ENCODE peak calls at places on chromosomes 4 and X, in nine cellular contexts. W is HCT116, N is activated B cell treated with CpG ODN at 0.5 μM for 24 hours, S is Caco-2, X is endothelial cell, L is K562, K is cardiac fibroblast, H is HL-60, F is BE2C. Q is an unnamed sample.

GRCh38 chrX:119885554-119886428 is 9.9 kb upstream of the AKAP14 start:
- DNase-seq in K (peak; percentile 35), X (no peak), H (no peak), L (peak; percentile 40), N (no peak), F (no peak), W (no peak), S (no peak), Q (no peak)

GRCh38 chr4:22099896-22100295 is 151.3 kb upstream of the KCNIP4 start:
- DNase-seq in W (no peak), S (no peak), F (no peak), X (no peak), N (no peak), H (no peak), L (no peak), K (peak; percentile 43), Q (no peak)

GRCh38 chr4:101126044-101126443 is 221.3 kb downstream of the PPP3CA start:
- DNase-seq in S (no peak), L (no peak), N (no peak), W (no peak), X (no peak), H (no peak), K (peak; percentile 19), F (no peak), Q (no peak)

GRCh38 chrX:39953879-39954278 is 143.9 kb downstream of the BCOR start:
- DNase-seq in W (peak; percentile 68), K (peak; percentile 66), N (no peak), X (no peak), S (peak; percentile 49), H (no peak), L (peak; percentile 50), F (no peak), Q (peak; percentile 87)

GRCh38 chrX:16700734-16701133 is 11.7 kb downstream of the CTPS2 start:
- DNase-seq in L (no peak), F (no peak), N (no peak), X (no peak), H (no peak), W (no peak), K (no peak), S (no peak), Q (no peak)

GRCh38 chrX:1493877-1494510 is 41.3 kb upstream of the ASMTL start:
- DNase-seq in S (no peak), F (no peak), L (no peak), X (no peak), K (no peak), H (peak; percentile 89), N (peak; percentile 55), W (no peak), Q (no peak)

GRCh38 chr4:5045099-5045498 is 6.2 kb upstream of the STK32B start:
- DNase-seq in L (peak; percentile 20), S (no peak), F (no peak), H (peak; percentile 68), X (no peak), N (no peak), W (no peak), K (no peak), Q (no peak)

GRCh38 chr4:140871368-140871767 is 115.2 kb upstream of the TBC1D9 start:
- DNase-seq in H (no peak), N (no peak), L (no peak), F (no peak), K (no peak), X (no peak), W (no peak), S (no peak), Q (no peak)

DNA sequence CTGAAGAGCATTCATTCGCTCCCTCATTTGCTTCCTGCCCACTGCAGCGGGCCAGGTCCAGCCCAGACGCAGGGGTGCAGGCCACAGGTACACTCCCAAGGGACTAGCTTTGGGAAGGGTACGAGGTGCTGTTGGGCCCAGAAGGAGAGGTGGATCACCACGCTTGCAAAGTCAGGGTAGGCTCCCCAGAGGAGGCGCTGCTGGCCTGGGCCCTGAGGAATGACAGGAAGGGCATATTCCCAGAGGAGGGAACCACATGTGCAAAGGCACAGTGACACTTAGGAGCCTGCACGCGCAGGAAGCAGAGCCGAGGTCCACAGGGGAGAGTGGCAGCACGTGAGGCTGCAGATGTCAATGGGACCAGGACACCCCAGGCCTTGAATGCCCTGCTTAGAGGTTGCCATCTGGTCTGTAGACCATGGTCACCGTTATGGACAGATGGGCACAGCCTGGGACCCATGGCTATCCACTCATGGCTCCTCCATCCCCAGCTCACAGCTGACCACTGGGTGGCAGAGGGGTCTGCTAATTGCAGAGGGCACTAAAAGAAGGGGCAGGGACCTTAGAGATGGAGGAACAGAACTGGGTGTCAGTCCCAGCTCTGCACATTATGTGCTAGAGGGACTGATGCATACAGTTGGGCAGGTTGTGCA is 7.9 kb downstream of the HTRA3 start:
- DNase-seq in N (no peak), X (no peak), L (no peak), F (no peak), H (no peak), S (no peak), W (no peak), K (no peak), Q (no peak)
- TF ChIP-seq CTCF in N (no peak), X (no peak), L (no peak), F (no peak), H (no peak), S (no peak), W (peak; percentile 8), K (no peak), Q (no peak)

DNA sequence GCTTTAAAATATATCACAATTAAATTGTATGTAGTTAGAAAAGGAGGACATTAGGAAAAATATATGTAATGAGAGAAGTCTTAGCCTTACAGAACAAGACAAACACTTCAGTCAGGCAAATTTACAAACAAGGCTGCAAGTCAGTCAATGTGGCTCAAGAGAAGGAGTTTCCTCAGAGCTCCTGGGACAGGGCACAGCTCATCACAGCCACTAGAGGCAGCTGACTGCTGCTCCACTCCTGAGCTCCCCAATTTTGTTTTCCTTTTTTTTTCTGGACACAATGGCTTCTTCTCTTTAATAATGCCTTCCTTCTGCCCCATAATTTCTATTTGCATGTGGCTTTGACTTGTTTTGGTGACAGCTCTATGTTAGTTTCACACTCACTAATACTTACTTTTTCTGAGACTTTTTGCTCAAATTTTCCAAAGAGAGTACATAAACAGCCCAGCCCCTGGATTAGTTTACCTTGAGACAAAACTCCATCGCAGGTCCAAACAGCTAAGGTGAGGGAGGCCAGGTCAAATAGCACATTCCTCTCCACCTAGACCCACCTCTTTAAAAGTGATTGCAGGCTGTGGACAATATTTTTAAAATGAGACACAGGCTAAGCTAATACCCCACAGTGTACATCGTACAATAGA is 850.4 kb upstream of the FRG1 start:
- DNase-seq in K (peak; percentile 42), S (peak; percentile 3), X (peak; percentile 27), L (no peak), N (no peak), F (peak; percentile 24), H (peak; percentile 34), W (peak; percentile 19), Q (peak; percentile 14)
- TF ChIP-seq CTCF in K (peak; percentile 64), S (peak; percentile 32), X (peak; percentile 27), L (no peak), N (no peak), F (peak; percentile 78), H (peak; percentile 52), W (peak; percentile 68), Q (no peak)

DNA sequence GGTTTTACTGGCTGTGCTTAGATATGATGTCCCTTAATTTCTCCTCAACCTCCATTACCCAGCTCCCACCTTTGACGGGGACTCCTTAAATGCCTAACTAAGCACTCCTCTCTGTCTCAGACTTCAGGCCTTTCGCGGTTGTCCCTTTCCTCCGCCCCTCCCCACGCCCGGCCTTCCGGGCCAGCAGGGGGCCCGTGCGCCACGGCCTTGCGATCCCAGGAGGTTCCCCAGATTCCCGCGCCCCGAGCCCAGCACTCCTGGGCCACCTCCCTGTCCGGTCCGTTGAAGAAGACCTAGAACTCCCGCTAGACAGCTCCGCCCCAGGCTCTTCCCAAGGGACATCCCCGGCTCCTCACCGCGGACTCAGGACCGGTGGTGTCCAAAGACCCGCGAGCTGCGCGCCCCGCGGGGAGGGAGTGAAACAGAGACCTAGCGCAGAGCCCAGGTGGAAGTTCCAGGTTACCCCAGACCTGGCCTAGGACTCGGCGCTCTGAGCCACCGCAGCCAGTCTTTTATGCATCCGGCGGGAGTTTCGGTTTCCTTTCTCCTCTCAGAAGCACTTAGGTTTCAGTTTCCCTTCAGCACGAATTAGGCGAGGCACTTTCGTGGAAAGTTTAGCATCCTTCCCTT is at the start of gene DDX60:
- DNase-seq in L (peak; percentile 21), X (peak; percentile 66), S (peak; percentile 46), K (peak; percentile 85), F (peak; percentile 69), N (peak; percentile 68), H (peak; percentile 31), W (peak; percentile 24), Q (peak; percentile 77)
- TF ChIP-seq CTCF in L (peak; percentile 19), X (no peak), S (peak; percentile 55), K (peak; percentile 56), F (peak; percentile 63), N (no peak), H (no peak), W (peak; percentile 36), Q (peak; percentile 46)

GRCh38 chr4:7698586-7698985 is 241.1 kb downstream of the AFAP1 start:
- DNase-seq in N (no peak), X (no peak), W (no peak), H (no peak), L (peak; percentile 7), K (peak; percentile 5), F (no peak), S (no peak), Q (no peak)
- TF ChIP-seq CTCF in N (no peak), X (no peak), W (no peak), H (no peak), L (no peak), K (peak; percentile 21), F (no peak), S (no peak), Q (no peak)

DNA sequence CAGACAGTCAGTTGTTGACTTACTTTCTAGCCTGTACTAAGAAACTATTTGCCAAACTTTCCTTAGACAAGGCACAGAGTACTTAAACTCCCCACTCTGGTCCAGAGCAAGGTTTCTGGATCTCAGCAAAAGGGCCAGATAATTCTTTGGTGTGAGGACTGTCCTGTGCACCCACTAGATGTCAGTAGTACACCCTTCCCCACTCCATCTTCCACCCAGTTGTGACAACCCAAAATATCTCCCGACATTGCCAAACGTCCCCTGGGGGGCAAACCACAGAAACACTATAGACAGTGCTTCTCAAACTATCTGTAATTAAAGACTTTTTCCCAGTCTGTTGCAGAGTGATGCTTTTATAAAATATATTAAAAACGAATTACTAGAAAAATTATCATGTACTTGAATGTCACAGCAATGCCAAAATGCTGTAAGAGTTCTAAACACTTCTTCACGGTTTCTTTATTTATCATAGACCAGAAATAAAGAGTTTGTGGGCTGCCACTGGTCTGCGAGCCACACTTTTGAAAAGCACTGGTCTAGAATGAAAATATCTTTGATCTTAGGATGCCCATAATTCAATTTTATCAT is 203.5 kb downstream of the PRDM5 start:
- DNase-seq in L (peak; percentile 1), H (peak; percentile 54), W (peak; percentile 16), X (peak; percentile 35), F (peak; percentile 52), S (peak; percentile 46), K (peak; percentile 62), N (no peak), Q (peak; percentile 33)
- TF ChIP-seq CTCF in L (peak; percentile 22), H (peak; percentile 81), W (peak; percentile 71), X (peak; percentile 50), F (peak; percentile 94), S (peak; percentile 73), K (peak; percentile 77), N (no peak), Q (peak; percentile 37)

GRCh38 chr4:34182346-34182745 is 2062.0 kb downstream of the ARAP2 start:
- DNase-seq in N (no peak), S (no peak), X (no peak), F (no peak), W (no peak), H (no peak), L (no peak), K (peak; percentile 77), Q (no peak)
- TF ChIP-seq CTCF in N (no peak), S (no peak), X (no peak), F (no peak), W (no peak), H (no peak), L (no peak), K (no peak), Q (no peak)

Q was measured in Calu3.